ENCODE peak calls at places on chromosomes 6 and 20, in six cellular contexts. One of them, this sample, is unnamed.

GRCh38 chr6:42338573-42339218 is 113.0 kb downstream of the TRERF1 start:
- DNase-seq in stimulated activated CD8-positive, alpha-beta memory T cell treated with anti-CD3 and anti-CD28 coated beads, Interleukin-4, amount 100 ng/mL, for 1 hour: no peak
- DNase-seq in skeletal muscle cell: peak; percentile 95
- DNase-seq in AG09309: peak; percentile 97
- DNase-seq in activated CD4-positive, alpha-beta T cell treated with anti-CD3 and anti-CD28 coated beads, Interleukin-2, amount 50 U/mL, for 1 hour: no peak
- DNase-seq in ELR: peak; percentile 99
- DNase-seq in this sample: peak; percentile 94

GRCh38 chr20:29443819-29444218 is 1813.6 kb upstream of the DEFB115 start:
- DNase-seq in stimulated activated CD8-positive, alpha-beta memory T cell treated with anti-CD3 and anti-CD28 coated beads, Interleukin-4, amount 100 ng/mL, for 1 hour: no peak
- DNase-seq in skeletal muscle cell: no peak
- DNase-seq in AG09309: no peak
- DNase-seq in activated CD4-positive, alpha-beta T cell treated with anti-CD3 and anti-CD28 coated beads, Interleukin-2, amount 50 U/mL, for 1 hour: no peak
- DNase-seq in ELR: no peak
- DNase-seq in this sample: no peak

GRCh38 chr20:38581013-38581412 is at the start of gene ADIG:
- DNase-seq in stimulated activated CD8-positive, alpha-beta memory T cell treated with anti-CD3 and anti-CD28 coated beads, Interleukin-4, amount 100 ng/mL, for 1 hour: no peak
- DNase-seq in skeletal muscle cell: no peak
- DNase-seq in AG09309: no peak
- DNase-seq in activated CD4-positive, alpha-beta T cell treated with anti-CD3 and anti-CD28 coated beads, Interleukin-2, amount 50 U/mL, for 1 hour: no peak
- DNase-seq in ELR: no peak
- DNase-seq in this sample: no peak

GRCh38 chr20:9508696-9509178 is 5.7 kb upstream of the LAMP5 start:
- DNase-seq in stimulated activated CD8-positive, alpha-beta memory T cell treated with anti-CD3 and anti-CD28 coated beads, Interleukin-4, amount 100 ng/mL, for 1 hour: no peak
- DNase-seq in skeletal muscle cell: no peak
- DNase-seq in AG09309: no peak
- DNase-seq in activated CD4-positive, alpha-beta T cell treated with anti-CD3 and anti-CD28 coated beads, Interleukin-2, amount 50 U/mL, for 1 hour: no peak
- DNase-seq in ELR: no peak
- DNase-seq in this sample: no peak

GRCh38 chr6:100353276-100354015 is 111.3 kb downstream of the SIM1 start:
- DNase-seq in stimulated activated CD8-positive, alpha-beta memory T cell treated with anti-CD3 and anti-CD28 coated beads, Interleukin-4, amount 100 ng/mL, for 1 hour: no peak
- DNase-seq in skeletal muscle cell: no peak
- DNase-seq in AG09309: no peak
- DNase-seq in activated CD4-positive, alpha-beta T cell treated with anti-CD3 and anti-CD28 coated beads, Interleukin-2, amount 50 U/mL, for 1 hour: no peak
- DNase-seq in ELR: peak; percentile 71
- DNase-seq in this sample: no peak

GRCh38 chr6:37283268-37283667 is 25.3 kb upstream of the TMEM217 start:
- DNase-seq in stimulated activated CD8-positive, alpha-beta memory T cell treated with anti-CD3 and anti-CD28 coated beads, Interleukin-4, amount 100 ng/mL, for 1 hour: no peak
- DNase-seq in skeletal muscle cell: no peak
- DNase-seq in AG09309: no peak
- DNase-seq in activated CD4-positive, alpha-beta T cell treated with anti-CD3 and anti-CD28 coated beads, Interleukin-2, amount 50 U/mL, for 1 hour: no peak
- DNase-seq in ELR: no peak
- DNase-seq in this sample: peak; percentile 11

GRCh38 chr6:17454316-17455005 is 61.1 kb downstream of the CAP2 start:
- DNase-seq in stimulated activated CD8-positive, alpha-beta memory T cell treated with anti-CD3 and anti-CD28 coated beads, Interleukin-4, amount 100 ng/mL, for 1 hour: no peak
- DNase-seq in skeletal muscle cell: peak; percentile 41
- DNase-seq in AG09309: peak; percentile 82
- DNase-seq in activated CD4-positive, alpha-beta T cell treated with anti-CD3 and anti-CD28 coated beads, Interleukin-2, amount 50 U/mL, for 1 hour: no peak
- DNase-seq in ELR: peak; percentile 67
- DNase-seq in this sample: peak; percentile 58

GRCh38 chr6:31663961-31664789 is 622 bp downstream of the GPANK1 start:
- DNase-seq in stimulated activated CD8-positive, alpha-beta memory T cell treated with anti-CD3 and anti-CD28 coated beads, Interleukin-4, amount 100 ng/mL, for 1 hour: no peak
- DNase-seq in skeletal muscle cell: peak; percentile 49
- DNase-seq in AG09309: no peak
- DNase-seq in activated CD4-positive, alpha-beta T cell treated with anti-CD3 and anti-CD28 coated beads, Interleukin-2, amount 50 U/mL, for 1 hour: no peak
- DNase-seq in ELR: peak; percentile 93
- DNase-seq in this sample: peak; percentile 63

GRCh38 chr6:165671222-165671715 is 8.2 kb upstream of the PDE10A start:
- DNase-seq in stimulated activated CD8-positive, alpha-beta memory T cell treated with anti-CD3 and anti-CD28 coated beads, Interleukin-4, amount 100 ng/mL, for 1 hour: no peak
- DNase-seq in skeletal muscle cell: no peak
- DNase-seq in AG09309: no peak
- DNase-seq in activated CD4-positive, alpha-beta T cell treated with anti-CD3 and anti-CD28 coated beads, Interleukin-2, amount 50 U/mL, for 1 hour: no peak
- DNase-seq in ELR: no peak
- DNase-seq in this sample: no peak

GRCh38 chr20:46151936-46152335 is 33.8 kb downstream of the CD40 start:
- DNase-seq in stimulated activated CD8-positive, alpha-beta memory T cell treated with anti-CD3 and anti-CD28 coated beads, Interleukin-4, amount 100 ng/mL, for 1 hour: no peak
- DNase-seq in skeletal muscle cell: no peak
- DNase-seq in AG09309: no peak
- DNase-seq in activated CD4-positive, alpha-beta T cell treated with anti-CD3 and anti-CD28 coated beads, Interleukin-2, amount 50 U/mL, for 1 hour: no peak
- DNase-seq in ELR: peak; percentile 14
- DNase-seq in this sample: no peak